ENCODE peak calls at places on chromosome 22, in ten cellular contexts. N is spleen, Z is heart left ventricle, G is testis, X is transverse colon, F is adrenal gland, S is gastrocnemius medialis, E is IMR-90, A is body of pancreas, H is Peyer's patch. L is an unnamed sample.

GRCh38 chr22:26463688-26464087 is 19.9 kb downstream of the HPS4 start:
- DNase-seq in N (no peak), Z (no peak), G (peak), X (no peak), F (no peak), S (no peak), E (no peak), A (no peak), H (no peak), L (peak)

GRCh38 chr22:36413022-36413770 is 25.4 kb upstream of the MYH9 start:
- DNase-seq in N (no peak), Z (no peak), G (no peak), X (no peak), F (peak), S (no peak), E (peak), A (peak), H (no peak), L (no peak)

GRCh38 chr22:36267058-36267457 is 14.1 kb downstream of the APOL1 start:
- DNase-seq in N (no peak), Z (no peak), G (no peak), X (no peak), F (no peak), S (no peak), E (no peak), A (no peak), H (no peak), L (peak)

GRCh38 chr22:25060522-25061071 is 108.1 kb downstream of the KIAA1671 start:
- DNase-seq in N (no peak), Z (no peak), G (no peak), X (no peak), F (no peak), S (no peak), E (no peak), A (no peak), H (no peak), L (no peak)

GRCh38 chr22:29040385-29041275 is 21.0 kb downstream of the C22orf31 start:
- DNase-seq in N (no peak), Z (peak), G (peak), X (peak), F (peak), S (peak), E (peak), A (peak), H (peak), L (no peak)

GRCh38 chr22:36369004-36369921 is 18.5 kb downstream of the MYH9 start:
- DNase-seq in N (no peak), Z (peak), G (no peak), X (no peak), F (no peak), S (no peak), E (peak), A (no peak), H (no peak), L (no peak)

GRCh38 chr22:20656902-20657836 is 116.7 kb upstream of the SERPIND1 start:
- DNase-seq in N (no peak), Z (no peak), G (peak), X (no peak), F (no peak), S (no peak), E (peak), A (no peak), H (no peak), L (peak)

GRCh38 chr22:26548984-26549383 is 36.7 kb upstream of the TFIP11 start:
- DNase-seq in N (no peak), Z (no peak), G (no peak), X (no peak), F (no peak), S (no peak), E (no peak), A (no peak), H (no peak), L (peak)

GRCh38 chr22:43349636-43350035 is 6.5 kb upstream of the SCUBE1 start:
- DNase-seq in N (peak), Z (no peak), G (no peak), X (no peak), F (no peak), S (no peak), E (no peak), A (no peak), H (no peak), L (no peak)

GRCh38 chr22:45224331-45224730 is 16.4 kb downstream of the KIAA0930 start:
- DNase-seq in N (peak), Z (no peak), G (no peak), X (no peak), F (no peak), S (no peak), E (no peak), A (no peak), H (no peak), L (no peak)

GRCh38 chr22:20536590-20537324 is 29.3 kb downstream of the MED15 start:
- DNase-seq in N (peak), Z (peak), G (no peak), X (no peak), F (no peak), S (no peak), E (no peak), A (no peak), H (no peak), L (no peak)

GRCh38 chr22:46520880-46521279 is 16.5 kb downstream of the CELSR1 start:
- DNase-seq in N (no peak), Z (no peak), G (no peak), X (no peak), F (no peak), S (no peak), E (no peak), A (no peak), H (no peak), L (no peak)

GRCh38 chr22:46524203-46524740 is 13.1 kb downstream of the CELSR1 start:
- DNase-seq in N (no peak), Z (no peak), G (no peak), X (no peak), F (no peak), S (no peak), E (no peak), A (no peak), H (no peak), L (no peak)

GRCh38 chr22:46522743-46523300 is 14.6 kb downstream of the CELSR1 start:
- DNase-seq in N (no peak), Z (no peak), G (no peak), X (no peak), F (no peak), S (no peak), E (no peak), A (no peak), H (no peak), L (no peak)

GRCh38 chr22:46519377-46519776 is 18.0 kb downstream of the CELSR1 start:
- DNase-seq in N (no peak), Z (no peak), G (no peak), X (no peak), F (no peak), S (no peak), E (no peak), A (no peak), H (no peak), L (no peak)

GRCh38 chr22:46521994-46522393 is 15.4 kb downstream of the CELSR1 start:
- DNase-seq in N (no peak), Z (no peak), G (no peak), X (no peak), F (no peak), S (no peak), E (no peak), A (no peak), H (no peak), L (no peak)
- TF ChIP-seq CTCF in N (no peak), Z (no peak), G (no peak), X (no peak), F (no peak), S (no peak), E (no peak), A (no peak), H (no peak), L (no peak)

DNA sequence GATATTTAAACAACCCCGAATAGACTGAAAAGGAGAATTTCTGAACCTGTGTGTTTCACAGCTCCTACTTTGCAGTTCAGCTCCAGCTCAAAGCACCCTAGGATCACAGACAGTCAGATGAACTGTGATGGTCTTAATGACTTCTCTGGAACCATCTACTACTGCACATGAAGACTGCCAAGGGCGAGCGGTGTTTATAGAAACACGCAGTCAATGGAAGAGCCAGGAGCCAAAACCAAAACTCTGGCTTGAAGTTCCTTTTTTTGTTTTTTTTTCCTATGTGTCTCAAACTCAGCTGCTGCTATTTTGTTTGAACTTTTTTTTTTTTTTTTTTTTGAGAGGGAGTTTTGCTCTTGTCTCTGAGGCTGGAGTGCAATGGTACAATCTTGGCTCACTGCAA is 382.6 kb upstream of the SYN3 start:
- DNase-seq in N (no peak), Z (no peak), G (no peak), X (no peak), F (no peak), S (no peak), E (no peak), A (no peak), H (no peak), L (no peak)
- TF ChIP-seq POLR2A in N (no peak), Z (no peak), G (no peak), X (no peak), F (no peak), S (no peak), E (no peak), A (no peak), H (no peak), L (no peak)

DNA sequence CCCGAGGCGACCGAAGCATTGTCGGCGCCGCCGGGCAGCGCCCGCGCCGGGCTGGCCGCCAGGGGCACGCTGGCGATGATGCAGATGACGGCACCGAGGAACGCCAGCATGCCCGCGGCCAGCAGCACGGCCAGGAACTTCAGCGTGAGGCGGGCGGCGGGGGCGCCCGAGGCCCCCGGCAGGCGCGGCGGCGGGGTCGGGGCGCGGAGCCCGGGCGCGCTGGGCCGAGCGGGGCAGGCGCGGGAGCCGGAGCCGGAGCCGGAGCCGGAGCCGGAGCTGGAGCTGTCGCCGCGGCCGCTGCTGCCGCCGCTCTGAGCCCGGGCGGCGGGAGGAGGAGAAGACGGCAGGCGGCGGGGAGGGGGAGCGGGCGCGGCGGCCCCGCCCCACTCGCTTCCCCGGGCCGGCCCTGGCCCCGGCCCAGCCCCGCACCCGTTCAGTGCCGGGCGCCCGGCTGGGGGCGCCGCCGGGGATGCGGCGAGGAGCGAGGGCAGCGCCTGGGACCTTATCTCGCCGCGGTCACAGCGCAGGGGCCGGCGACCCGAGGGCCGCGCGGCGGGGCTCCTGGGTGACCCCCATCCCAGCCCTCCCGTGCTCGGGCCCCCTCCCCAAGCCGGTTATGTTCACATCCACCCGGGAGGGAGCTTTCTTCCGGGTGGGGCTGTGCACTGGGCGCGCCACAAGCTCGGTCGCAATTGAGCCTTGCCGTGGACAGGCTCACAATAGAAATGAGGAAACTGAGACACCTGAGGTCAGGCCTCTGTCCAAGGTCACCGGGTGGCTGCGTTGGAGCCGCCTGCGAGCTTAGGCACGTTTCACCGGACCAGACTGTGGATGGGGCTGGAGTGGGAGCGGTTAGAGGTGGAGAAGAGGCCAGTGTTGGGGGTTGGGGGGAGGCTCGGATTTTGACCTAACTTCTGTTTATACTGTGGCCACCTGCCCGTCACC is at the start of gene NPTXR:
- DNase-seq in N (no peak), Z (peak), G (peak), X (peak), F (peak), S (no peak), E (peak), A (peak), H (peak), L (no peak)
- TF ChIP-seq CTCF in N (no peak), Z (no peak), G (no peak), X (no peak), F (no peak), S (no peak), E (no peak), A (no peak), H (no peak), L (no peak)

GRCh38 chr22:39148727-39149535 is 3.5 kb downstream of the CBX7 start:
- DNase-seq in N (peak), Z (peak), G (peak), X (peak), F (no peak), S (no peak), E (no peak), A (peak), H (peak), L (no peak)
- TF ChIP-seq POLR2A in N (no peak), Z (no peak), G (no peak), X (no peak), F (no peak), S (no peak), E (no peak), A (no peak), H (no peak), L (no peak)

DNA sequence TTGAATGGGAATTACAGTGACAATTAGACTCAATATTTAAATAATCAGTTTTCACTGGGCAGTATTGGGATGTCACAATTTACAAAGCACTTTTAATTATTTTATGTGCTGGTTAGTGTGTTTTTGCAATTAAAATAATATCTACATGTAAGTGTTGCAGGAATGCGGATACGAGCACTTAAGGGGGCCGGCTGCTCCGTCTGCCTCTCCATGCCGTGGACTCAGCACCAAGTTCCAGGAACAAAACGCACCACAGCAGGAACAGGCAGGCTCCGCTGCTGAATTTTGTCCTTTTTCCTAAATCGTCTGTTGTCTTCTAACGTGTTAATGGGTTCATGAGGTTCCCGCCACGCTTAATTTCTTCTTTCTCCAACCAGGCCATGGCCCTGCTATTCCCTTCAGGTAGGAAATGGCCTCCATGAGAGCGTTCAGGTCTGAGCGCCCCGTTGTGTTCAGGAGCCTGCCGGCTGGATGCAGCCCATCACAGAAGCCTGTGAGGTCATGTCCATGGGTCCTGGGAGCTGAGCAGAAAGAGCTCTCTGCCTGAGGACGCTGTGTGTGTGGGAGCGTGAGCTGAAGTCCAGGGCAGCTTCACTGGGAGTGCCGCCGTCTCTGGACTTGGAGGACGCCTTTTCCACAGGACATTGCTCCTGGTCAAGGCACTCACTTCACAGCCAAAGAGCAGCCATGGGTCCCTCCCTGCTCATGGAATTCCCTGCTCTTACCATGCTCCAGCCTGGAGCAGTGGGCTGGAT is 730.3 kb downstream of the BRD1 start:
- DNase-seq in N (no peak), Z (no peak), G (no peak), X (no peak), F (no peak), S (no peak), E (no peak), A (no peak), H (no peak), L (no peak)
- TF ChIP-seq CTCF in N (no peak), Z (no peak), G (no peak), X (no peak), F (no peak), S (no peak), E (no peak), A (no peak), H (no peak), L (no peak)